ENCODE peak calls at places on chromosome 21, in five cellular contexts. One of them, this sample, is unnamed.

GRCh38 chr21:16865612-16866011 is 647.2 kb upstream of the CXADR start:
- DNase-seq in lower lobe of right lung: no peak
- DNase-seq in tibial artery: no peak
- DNase-seq in CD8-positive, alpha-beta T cell: no peak
- DNase-seq in AG09309: no peak
- DNase-seq in this sample: no peak

GRCh38 chr21:39714331-39714730 is 30.7 kb upstream of the IGSF5 start:
- DNase-seq in CD8-positive, alpha-beta T cell: no peak
- DNase-seq in tibial artery: no peak
- DNase-seq in AG09309: no peak
- DNase-seq in lower lobe of right lung: no peak
- DNase-seq in this sample: no peak

GRCh38 chr21:34198232-34199120 is 125.1 kb downstream of the MRPS6 start:
- DNase-seq in tibial artery: no peak
- DNase-seq in lower lobe of right lung: no peak
- DNase-seq in AG09309: no peak
- DNase-seq in CD8-positive, alpha-beta T cell: peak; percentile 65
- DNase-seq in this sample: no peak

GRCh38 chr21:45325206-45326168 is 37.8 kb upstream of the POFUT2 start:
- DNase-seq in AG09309: no peak
- DNase-seq in CD8-positive, alpha-beta T cell: no peak
- DNase-seq in lower lobe of right lung: peak; percentile 38
- DNase-seq in tibial artery: peak; percentile 70
- DNase-seq in this sample: no peak

GRCh38 chr21:32007461-32007860 is 134.6 kb downstream of the HUNK start:
- DNase-seq in tibial artery: no peak
- DNase-seq in CD8-positive, alpha-beta T cell: no peak
- DNase-seq in lower lobe of right lung: no peak
- DNase-seq in AG09309: peak; percentile 67
- DNase-seq in this sample: no peak

GRCh38 chr21:27511241-27511640 is 544.4 kb upstream of the ADAMTS5 start:
- DNase-seq in CD8-positive, alpha-beta T cell: no peak
- DNase-seq in tibial artery: no peak
- DNase-seq in lower lobe of right lung: no peak
- DNase-seq in AG09309: no peak
- DNase-seq in this sample: no peak

GRCh38 chr21:46124083-46124925 is 26.4 kb downstream of the COL6A2 start:
- DNase-seq in AG09309: no peak
- DNase-seq in CD8-positive, alpha-beta T cell: no peak
- DNase-seq in tibial artery: peak; percentile 64
- DNase-seq in lower lobe of right lung: no peak
- DNase-seq in this sample: no peak

GRCh38 chr21:46110499-46111192 is 12.7 kb downstream of the COL6A2 start:
- DNase-seq in tibial artery: peak; percentile 83
- DNase-seq in lower lobe of right lung: peak; percentile 59
- DNase-seq in CD8-positive, alpha-beta T cell: peak; percentile 40
- DNase-seq in AG09309: no peak
- DNase-seq in this sample: no peak

GRCh38 chr21:45574691-45575090 is 32.5 kb upstream of the SLC19A1 start:
- DNase-seq in lower lobe of right lung: peak; percentile 41
- DNase-seq in tibial artery: peak; percentile 37
- DNase-seq in CD8-positive, alpha-beta T cell: no peak
- DNase-seq in AG09309: no peak
- DNase-seq in this sample: no peak

GRCh38 chr21:42833439-42833815 is 45.9 kb downstream of the WDR4 start:
- DNase-seq in tibial artery: no peak
- DNase-seq in AG09309: no peak
- DNase-seq in lower lobe of right lung: no peak
- DNase-seq in CD8-positive, alpha-beta T cell: peak; percentile 68
- DNase-seq in this sample: no peak
- TF ChIP-seq CTCF in tibial artery: no peak
- TF ChIP-seq CTCF in AG09309: no peak
- TF ChIP-seq CTCF in lower lobe of right lung: peak; percentile 25
- TF ChIP-seq CTCF in CD8-positive, alpha-beta T cell: peak; percentile 38
- TF ChIP-seq CTCF in this sample: no peak

GRCh38 chr21:21175798-21176334 is 177.7 kb downstream of the NCAM2 start:
- DNase-seq in tibial artery: no peak
- DNase-seq in CD8-positive, alpha-beta T cell: no peak
- DNase-seq in AG09309: no peak
- DNase-seq in lower lobe of right lung: no peak
- DNase-seq in this sample: no peak

GRCh38 chr21:21183092-21183491 is 184.9 kb downstream of the NCAM2 start:
- DNase-seq in AG09309: no peak
- DNase-seq in tibial artery: no peak
- DNase-seq in CD8-positive, alpha-beta T cell: no peak
- DNase-seq in lower lobe of right lung: no peak
- DNase-seq in this sample: peak; percentile 20

GRCh38 chr21:21177353-21177986 is 179.3 kb downstream of the NCAM2 start:
- DNase-seq in lower lobe of right lung: no peak
- DNase-seq in CD8-positive, alpha-beta T cell: no peak
- DNase-seq in AG09309: no peak
- DNase-seq in tibial artery: no peak
- DNase-seq in this sample: no peak

GRCh38 chr21:21182401-21182800 is 184.2 kb downstream of the NCAM2 start:
- DNase-seq in tibial artery: no peak
- DNase-seq in AG09309: no peak
- DNase-seq in lower lobe of right lung: no peak
- DNase-seq in CD8-positive, alpha-beta T cell: no peak
- DNase-seq in this sample: no peak

GRCh38 chr21:21179619-21180336 is 181.6 kb downstream of the NCAM2 start:
- DNase-seq in CD8-positive, alpha-beta T cell: no peak
- DNase-seq in AG09309: no peak
- DNase-seq in tibial artery: no peak
- DNase-seq in lower lobe of right lung: no peak
- DNase-seq in this sample: no peak
- TF ChIP-seq CTCF in CD8-positive, alpha-beta T cell: no peak
- TF ChIP-seq CTCF in AG09309: no peak
- TF ChIP-seq CTCF in tibial artery: no peak
- TF ChIP-seq CTCF in lower lobe of right lung: no peak
- TF ChIP-seq CTCF in this sample: no peak

DNA sequence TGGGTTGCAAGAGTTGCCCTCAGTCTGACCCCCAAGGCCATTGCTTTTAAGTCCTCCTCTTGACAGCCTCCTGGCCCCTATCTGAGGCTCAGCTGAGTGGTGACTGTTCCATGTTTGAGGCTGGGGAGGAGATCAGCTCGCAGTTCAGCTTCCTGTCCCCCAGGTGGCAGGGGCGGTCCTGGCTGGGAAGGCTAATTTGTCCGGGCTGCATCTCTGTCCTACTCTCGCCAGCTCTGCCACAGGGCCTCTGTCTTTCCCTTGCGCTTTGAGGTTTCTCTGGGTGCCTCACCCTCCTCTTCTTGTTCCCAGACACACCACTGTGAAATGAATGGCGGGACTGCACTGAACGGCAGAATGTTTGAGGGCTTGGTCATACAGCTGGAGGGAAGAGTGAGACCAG is 157.3 kb downstream of the KCNJ6 start:
- DNase-seq in lower lobe of right lung: no peak
- DNase-seq in AG09309: no peak
- DNase-seq in CD8-positive, alpha-beta T cell: no peak
- DNase-seq in tibial artery: no peak
- DNase-seq in this sample: peak; percentile 37
- TF ChIP-seq CTCF in lower lobe of right lung: peak; percentile 41
- TF ChIP-seq CTCF in AG09309: peak; percentile 84
- TF ChIP-seq CTCF in CD8-positive, alpha-beta T cell: no peak
- TF ChIP-seq CTCF in tibial artery: peak; percentile 18
- TF ChIP-seq CTCF in this sample: peak; percentile 79

DNA sequence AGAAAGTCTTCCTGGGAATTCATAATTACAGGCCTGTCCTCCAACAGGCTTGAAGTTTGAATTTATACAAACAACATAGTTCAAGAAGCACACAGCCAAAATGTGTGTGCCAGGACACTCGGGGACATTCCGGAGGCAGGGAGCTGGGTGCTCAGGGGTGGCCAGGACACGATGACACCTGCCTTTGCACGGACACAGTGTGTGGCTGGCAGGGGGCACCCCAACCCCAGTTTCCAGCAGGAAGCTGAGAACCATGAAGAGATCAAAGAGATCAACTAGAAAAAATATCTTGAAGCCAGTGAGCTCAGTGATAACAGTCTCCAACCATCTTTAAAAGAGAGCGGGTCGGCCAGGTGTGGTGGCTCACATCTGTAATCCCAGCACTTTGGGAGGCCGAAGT is 32.5 kb upstream of the TRAPPC10 start:
- DNase-seq in CD8-positive, alpha-beta T cell: no peak
- DNase-seq in tibial artery: no peak
- DNase-seq in lower lobe of right lung: no peak
- DNase-seq in AG09309: no peak
- DNase-seq in this sample: no peak
- TF ChIP-seq CTCF in CD8-positive, alpha-beta T cell: no peak
- TF ChIP-seq CTCF in tibial artery: no peak
- TF ChIP-seq CTCF in lower lobe of right lung: no peak
- TF ChIP-seq CTCF in AG09309: peak; percentile 7
- TF ChIP-seq CTCF in this sample: peak; percentile 10